ENCODE peak calls at places on chromosomes 13 and 19, in four cellular contexts. L is RWPE1; Y is stimulated activated CD4-positive, alpha-beta T cell treated with anti-CD3 and anti-CD28 coated beads, TNF-alpha, amount 100 ng/mL, for 4 hours; S is ELR. Z is an unnamed sample.

GRCh38 chr19:45355910-45356309 is 14.5 kb downstream of the ERCC2 start:
- DNase-seq in L (no peak), Y (no peak), S (no peak), Z (no peak)

GRCh38 chr13:39602614-39603366 is at the start of gene LHFPL6:
- DNase-seq in L (peak), Y (peak), S (peak), Z (peak)

GRCh38 chr19:11798391-11799296 is at the start of gene ZNF491:
- DNase-seq in L (peak), Y (peak), S (peak), Z (peak)

GRCh38 chr19:32224371-32225244 is 120.8 kb upstream of the ZNF507 start:
- DNase-seq in L (peak), Y (peak), S (peak), Z (peak)

GRCh38 chr13:92843549-92843948 is 383.1 kb upstream of the GPC6 start:
- DNase-seq in L (peak), Y (no peak), S (peak), Z (no peak)

GRCh38 chr13:114099918-114100445 is 32.4 kb downstream of the RASA3 start:
- DNase-seq in L (no peak), Y (no peak), S (peak), Z (no peak)

GRCh38 chr13:51747438-51748434 is 56.2 kb downstream of the DHRS12 start:
- DNase-seq in L (no peak), Y (no peak), S (no peak), Z (no peak)

GRCh38 chr13:40692946-40693345 is 26.5 kb upstream of the FOXO1 start:
- DNase-seq in L (no peak), Y (no peak), S (peak), Z (no peak)

GRCh38 chr13:75913925-75914324 is 277.8 kb downstream of the LMO7 start:
- DNase-seq in L (no peak), Y (no peak), S (no peak), Z (no peak)

GRCh38 chr19:7383284-7383683 is 34.5 kb downstream of the ARHGEF18 start:
- DNase-seq in L (no peak), Y (no peak), S (no peak), Z (no peak)

GRCh38 chr19:29671393-29672076 is 6.3 kb downstream of the PLEKHF1 start:
- DNase-seq in L (peak), Y (peak), S (peak), Z (no peak)

GRCh38 chr19:17243854-17244617 is 1.7 kb downstream of the NR2F6 start:
- DNase-seq in L (peak), Y (no peak), S (peak), Z (no peak)

GRCh38 chr13:78600317-78600899 is 2.9 kb downstream of the POU4F1 start:
- DNase-seq in L (no peak), Y (no peak), S (no peak), Z (no peak)

GRCh38 chr19:5987077-5987818 is 9.3 kb upstream of the RANBP3 start:
- DNase-seq in L (peak), Y (peak), S (peak), Z (peak)

GRCh38 chr19:4359627-4360000 is 16.3 kb downstream of the MPND start:
- DNase-seq in L (no peak), Y (no peak), S (no peak), Z (no peak)

GRCh38 chr13:102707465-102707864 is 12.6 kb upstream of the METTL21C start:
- DNase-seq in L (peak), Y (no peak), S (peak), Z (peak)

GRCh38 chr19:49560358-49560900 is 19.9 kb downstream of the NOSIP start:
- DNase-seq in L (no peak), Y (no peak), S (no peak), Z (no peak)

GRCh38 chr13:101289764-101290163 is 126.5 kb downstream of the NALCN start:
- DNase-seq in L (no peak), Y (no peak), S (peak), Z (no peak)

GRCh38 chr13:30395192-30396158 is 26.8 kb upstream of the UBE2L5 start:
- DNase-seq in L (peak), Y (peak), S (peak), Z (peak)

GRCh38 chr19:18860725-18861124 is 29.0 kb downstream of the UPF1 start:
- DNase-seq in L (no peak), Y (no peak), S (no peak), Z (no peak)

GRCh38 chr13:40589285-40590109 is 76.9 kb downstream of the FOXO1 start:
- DNase-seq in L (peak), Y (no peak), S (peak), Z (peak)

GRCh38 chr13:31485651-31486051 is 253.7 kb upstream of the RXFP2 start:
- DNase-seq in L (no peak), Y (no peak), S (peak), Z (no peak)

GRCh38 chr19:35207391-35207871 is 21.1 kb downstream of the FAM187B start:
- DNase-seq in L (no peak), Y (no peak), S (no peak), Z (no peak)

GRCh38 chr19:49363265-49364082 is at the start of gene DKKL1:
- DNase-seq in L (peak), Y (peak), S (peak), Z (peak)

GRCh38 chr13:52411629-52412028 is 5.7 kb upstream of the THSD1 start:
- DNase-seq in L (peak), Y (no peak), S (peak), Z (no peak)

GRCh38 chr19:44587863-44588752 is 25.3 kb upstream of the IGSF23 start:
- DNase-seq in L (peak), Y (no peak), S (peak), Z (peak)

GRCh38 chr19:10193666-10194499 is 870 bp downstream of the DNMT1 start:
- DNase-seq in L (peak), Y (peak), S (peak), Z (peak)

Z was measured in HTR-8/SVneo.